ENCODE peak calls at places on chromosomes 1 and 21, in five cellular contexts. K is fibroblast of the aortic adventitia; G is Daoy; S is CD8-positive, alpha-beta memory T cell; V is lung microvascular endothelial cell. Z is an unnamed sample.
A peak's percentile ranks its signal among the peaks of the same experiment; 100 is the strongest.

GRCh38 chr1:84598846-84599741 is 24.9 kb upstream of the CTBS start:
- DNase-seq in K (peak; percentile 87), G (peak; percentile 83), S (no peak), V (peak; percentile 29), Z (no peak)

GRCh38 chr1:77360256-77360655 is 78.4 kb downstream of the AK5 start:
- DNase-seq in K (no peak), G (no peak), S (no peak), V (no peak), Z (no peak)

GRCh38 chr1:7589080-7589735 is 181.9 kb upstream of the VAMP3 start:
- DNase-seq in K (no peak), G (no peak), S (no peak), V (no peak), Z (no peak)

GRCh38 chr1:183516725-183517124 is 44.4 kb downstream of the SMG7 start:
- DNase-seq in K (no peak), G (no peak), S (no peak), V (no peak), Z (no peak)

GRCh38 chr1:197921235-197922069 is 4.3 kb downstream of the LHX9 start:
- DNase-seq in K (no peak), G (no peak), S (no peak), V (no peak), Z (no peak)

GRCh38 chr1:185215911-185216310 is 58.9 kb downstream of the SWT1 start:
- DNase-seq in K (no peak), G (no peak), S (no peak), V (no peak), Z (no peak)

GRCh38 chr1:203665986-203666385 is 39.4 kb downstream of the ATP2B4 start:
- DNase-seq in K (peak; percentile 42), G (no peak), S (no peak), V (no peak), Z (no peak)

GRCh38 chr1:202204065-202204464 is 10.5 kb downstream of the LGR6 start:
- DNase-seq in K (no peak), G (no peak), S (no peak), V (no peak), Z (no peak)

GRCh38 chr1:36561365-36561731 is 78.6 kb upstream of the CSF3R start:
- DNase-seq in K (no peak), G (no peak), S (no peak), V (no peak), Z (no peak)

GRCh38 chr1:210504286-210504685 is 175.6 kb downstream of the HHAT start:
- DNase-seq in K (no peak), G (no peak), S (no peak), V (no peak), Z (no peak)

GRCh38 chr1:21896652-21897532 is 40.2 kb downstream of the HSPG2 start:
- DNase-seq in K (peak; percentile 55), G (no peak), S (no peak), V (peak; percentile 63), Z (no peak)

GRCh38 chr1:24702511-24703293 is 42.5 kb upstream of the CLIC4 start:
- DNase-seq in K (peak; percentile 56), G (peak; percentile 93), S (no peak), V (no peak), Z (no peak)

GRCh38 chr1:66371233-66372005 is 162.5 kb upstream of the SGIP1 start:
- DNase-seq in K (peak; percentile 85), G (peak; percentile 71), S (no peak), V (peak; percentile 96), Z (no peak)

GRCh38 chr1:46413596-46413985 is 19.5 kb downstream of the FAAH start:
- DNase-seq in K (no peak), G (no peak), S (no peak), V (peak; percentile 20), Z (no peak)

GRCh38 chr1:91630803-91631202 is 130.2 kb downstream of the CDC7 start:
- DNase-seq in K (no peak), G (no peak), S (no peak), V (no peak), Z (no peak)

GRCh38 chr1:161827786-161828185 is 61.7 kb downstream of the ATF6 start:
- DNase-seq in K (no peak), G (no peak), S (no peak), V (no peak), Z (no peak)

GRCh38 chr1:35319988-35320713 is 51.6 kb downstream of the ZMYM4 start:
- DNase-seq in K (peak; percentile 89), G (no peak), S (no peak), V (no peak), Z (no peak)

GRCh38 chr21:42461881-42462877 is 33.8 kb downstream of the RSPH1 start:
- DNase-seq in K (no peak), G (no peak), S (no peak), V (no peak), Z (no peak)

GRCh38 chr1:89081005-89081404 is 16.0 kb upstream of the GBP1 start:
- DNase-seq in K (no peak), G (no peak), S (no peak), V (no peak), Z (peak; percentile 25)

GRCh38 chr1:27643626-27644368 is 8.8 kb upstream of the FGR start:
- DNase-seq in K (peak; percentile 70), G (peak; percentile 54), S (peak; percentile 70), V (peak; percentile 67), Z (peak; percentile 68)

GRCh38 chr1:21294266-21295058 is 4.2 kb upstream of the ECE1 start:
- DNase-seq in K (no peak), G (peak; percentile 82), S (peak; percentile 90), V (no peak), Z (peak; percentile 74)

GRCh38 chr1:35269190-35269988 is 880 bp downstream of the ZMYM4 start:
- DNase-seq in K (peak; percentile 27), G (no peak), S (no peak), V (peak; percentile 15), Z (no peak)

GRCh38 chr1:169236143-169236542 is 129.7 kb downstream of the ATP1B1 start:
- DNase-seq in K (peak; percentile 72), G (no peak), S (no peak), V (no peak), Z (no peak)

GRCh38 chr1:9787702-9788101 is 36.1 kb downstream of the CLSTN1 start:
- DNase-seq in K (no peak), G (no peak), S (peak; percentile 72), V (no peak), Z (peak; percentile 51)

GRCh38 chr1:58586296-58586695 is 9.2 kb upstream of the TACSTD2 start:
- DNase-seq in K (no peak), G (peak; percentile 35), S (no peak), V (no peak), Z (no peak)

GRCh38 chr1:206751891-206752290 is 18.7 kb upstream of the IL19 start:
- DNase-seq in K (no peak), G (no peak), S (no peak), V (no peak), Z (no peak)

Z was measured in memory B cell.